ENCODE peak calls at places on chromosomes 1 and 21, in five cellular contexts. A, N, Z, E and P are unnamed samples.

GRCh38 chr1:245094092-245094491 is 60.7 kb upstream of the KIF26B start:
- DNase-seq in A (no peak), N (no peak), E (no peak), Z (no peak), P (no peak)

GRCh38 chr1:198449727-198450433 is 90.6 kb downstream of the ATP6V1G3 start:
- DNase-seq in Z (no peak), N (no peak), E (no peak), A (peak; percentile 64), P (no peak)

GRCh38 chr21:45451771-45452182 is 46.8 kb downstream of the COL18A1 start:
- DNase-seq in E (no peak), A (no peak), N (no peak), Z (no peak), P (no peak)

GRCh38 chr1:148263906-148264255 is 111.8 kb upstream of the NBPF11 start:
- DNase-seq in A (no peak), N (no peak), E (no peak), Z (no peak), P (no peak)

GRCh38 chr1:231171623-231172197 is 9.9 kb downstream of the TRIM67 start:
- DNase-seq in E (no peak), Z (no peak), A (no peak), N (no peak), P (no peak)

GRCh38 chr1:22654692-22655091 is 1.7 kb downstream of the C1QB start:
- DNase-seq in A (no peak), N (peak; percentile 45), Z (peak; percentile 49), E (no peak), P (no peak)

GRCh38 chr1:24717867-24718650 is 27.2 kb upstream of the CLIC4 start:
- DNase-seq in A (no peak), Z (peak; percentile 4), N (no peak), E (no peak), P (no peak)

GRCh38 chr1:22380024-22380785 is 71.4 kb upstream of the ZBTB40 start:
- DNase-seq in N (peak; percentile 20), Z (peak; percentile 78), A (no peak), E (peak; percentile 15), P (no peak)

GRCh38 chr1:245301162-245301580 is 146.4 kb downstream of the KIF26B start:
- DNase-seq in E (no peak), Z (no peak), N (no peak), A (peak; percentile 19), P (no peak)

GRCh38 chr1:236394905-236395779 is 1.1 kb downstream of the EDARADD start:
- DNase-seq in N (peak; percentile 40), A (no peak), Z (peak; percentile 58), E (no peak), P (no peak)

DNA sequence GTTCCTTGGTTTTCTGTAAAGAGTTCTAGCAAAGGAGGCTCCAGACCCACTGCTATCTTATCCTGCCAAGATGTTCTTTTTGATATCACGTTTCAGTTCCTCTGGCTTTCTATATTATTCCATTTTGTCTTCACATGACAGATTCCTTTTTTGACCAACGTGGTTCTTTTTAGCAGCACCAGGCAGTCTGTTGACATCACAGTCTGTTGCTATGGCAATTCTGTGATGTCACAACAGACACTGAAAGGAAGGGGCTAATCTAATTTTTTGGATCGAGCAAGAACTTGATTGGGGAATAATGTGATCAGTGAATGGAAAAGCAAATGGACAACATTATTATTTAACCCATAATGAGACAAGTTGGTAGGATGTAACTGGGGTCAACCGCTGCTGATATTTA is 64.5 kb upstream of the GOLT1A start:
- DNase-seq in Z (no peak), A (peak; percentile 36), N (no peak), E (no peak), P (no peak)
- TF ChIP-seq CEBPB in Z (no peak), A (no peak), N (no peak), E (no peak), P (no peak)

GRCh38 chr1:163528710-163529348 is 207.1 kb downstream of the NUF2 start:
- DNase-seq in E (no peak), A (peak; percentile 15), N (peak; percentile 29), Z (peak; percentile 31), P (peak; percentile 7)
- TF ChIP-seq MAFK in E (no peak), A (no peak), N (no peak), Z (no peak), P (no peak)

GRCh38 chr1:203625623-203626189 is 926 bp upstream of the ATP2B4 start:
- DNase-seq in E (no peak), N (peak; percentile 58), A (no peak), Z (peak; percentile 79), P (peak; percentile 16)

GRCh38 chr1:203621559-203622130 is 5.0 kb upstream of the ATP2B4 start:
- DNase-seq in A (no peak), Z (no peak), N (no peak), E (no peak), P (no peak)

GRCh38 chr1:203619091-203619780 is 7.4 kb upstream of the ATP2B4 start:
- DNase-seq in Z (no peak), N (no peak), E (no peak), A (no peak), P (no peak)

GRCh38 chr1:203624341-203624712 is 2.3 kb upstream of the ATP2B4 start:
- DNase-seq in Z (no peak), A (no peak), E (no peak), N (no peak), P (no peak)

DNA sequence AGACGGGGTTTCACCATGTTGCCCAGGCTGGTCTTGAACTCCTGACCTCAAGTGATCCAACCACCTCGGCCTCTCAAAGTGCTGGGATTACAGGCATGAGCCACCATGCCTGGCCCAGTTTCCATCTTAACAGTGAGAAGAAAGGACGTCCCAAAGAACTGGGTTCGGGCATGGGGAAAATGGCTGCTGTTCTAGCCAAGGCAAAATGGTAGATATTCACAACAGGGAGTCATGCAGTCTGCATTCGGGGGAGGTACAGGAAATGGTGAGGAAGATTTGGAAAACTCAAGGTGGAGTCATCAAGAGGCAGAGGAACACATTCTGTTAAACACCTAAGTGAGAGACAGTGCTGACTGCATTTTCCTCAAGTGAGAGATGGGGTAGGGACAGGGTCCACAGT is 4.1 kb upstream of the ATP2B4 start:
- DNase-seq in N (no peak), E (no peak), A (no peak), Z (no peak), P (no peak)
- TF ChIP-seq CEBPB in N (no peak), E (no peak), A (no peak), Z (no peak), P (no peak)

GRCh38 chr1:180909462-180909976 is 3.2 kb upstream of the KIAA1614 start:
- DNase-seq in Z (no peak), N (no peak), A (no peak), E (no peak), P (no peak)
- TF ChIP-seq MAFK in Z (no peak), N (no peak), A (no peak), E (no peak), P (no peak)

GRCh38 chr1:8495928-8496401 is 178.1 kb downstream of the SLC45A1 start:
- DNase-seq in E (no peak), Z (no peak), N (peak; percentile 12), A (peak; percentile 19), P (no peak)
- TF ChIP-seq CEBPB in E (no peak), Z (no peak), N (no peak), A (no peak), P (no peak)